ENCODE peak calls at places on chromosome 5, in six cellular contexts. One of them, this sample, is unnamed.
A peak's percentile ranks its signal among the peaks of the same experiment; 100 is the strongest.

GRCh38 chr5:61658592-61659008 is 326.5 kb downstream of the ZSWIM6 start:
- DNase-seq in type B pancreatic cell: peak; percentile 85
- DNase-seq in LHCN-M2: peak; percentile 56
- DNase-seq in CD8-positive, alpha-beta memory T cell: peak; percentile 60
- DNase-seq in hepatocyte: peak; percentile 88
- DNase-seq in activated CD4-positive, alpha-beta T cell treated with anti-CD3 and anti-CD28 coated beads for 48 hours: peak; percentile 90
- DNase-seq in this sample: peak; percentile 84

GRCh38 chr5:128669803-128670202 is 131.8 kb upstream of the FBN2 start:
- DNase-seq in type B pancreatic cell: no peak
- DNase-seq in LHCN-M2: peak; percentile 27
- DNase-seq in CD8-positive, alpha-beta memory T cell: no peak
- DNase-seq in hepatocyte: no peak
- DNase-seq in activated CD4-positive, alpha-beta T cell treated with anti-CD3 and anti-CD28 coated beads for 48 hours: no peak
- DNase-seq in this sample: no peak

GRCh38 chr5:50726475-50727148 is 60.2 kb downstream of the PARP8 start:
- DNase-seq in type B pancreatic cell: no peak
- DNase-seq in LHCN-M2: no peak
- DNase-seq in CD8-positive, alpha-beta memory T cell: no peak
- DNase-seq in hepatocyte: no peak
- DNase-seq in activated CD4-positive, alpha-beta T cell treated with anti-CD3 and anti-CD28 coated beads for 48 hours: no peak
- DNase-seq in this sample: no peak

GRCh38 chr5:10246761-10247160 is 2.9 kb downstream of the ATPSCKMT start:
- DNase-seq in type B pancreatic cell: no peak
- DNase-seq in LHCN-M2: no peak
- DNase-seq in CD8-positive, alpha-beta memory T cell: no peak
- DNase-seq in hepatocyte: no peak
- DNase-seq in activated CD4-positive, alpha-beta T cell treated with anti-CD3 and anti-CD28 coated beads for 48 hours: no peak
- DNase-seq in this sample: no peak

GRCh38 chr5:109352024-109352423 is 57.8 kb downstream of the PJA2 start:
- DNase-seq in type B pancreatic cell: no peak
- DNase-seq in LHCN-M2: no peak
- DNase-seq in CD8-positive, alpha-beta memory T cell: no peak
- DNase-seq in hepatocyte: no peak
- DNase-seq in activated CD4-positive, alpha-beta T cell treated with anti-CD3 and anti-CD28 coated beads for 48 hours: no peak
- DNase-seq in this sample: no peak

GRCh38 chr5:125142439-125142838 is 396.0 kb upstream of the ZNF608 start:
- DNase-seq in type B pancreatic cell: no peak
- DNase-seq in LHCN-M2: no peak
- DNase-seq in CD8-positive, alpha-beta memory T cell: no peak
- DNase-seq in hepatocyte: no peak
- DNase-seq in activated CD4-positive, alpha-beta T cell treated with anti-CD3 and anti-CD28 coated beads for 48 hours: no peak
- DNase-seq in this sample: no peak

GRCh38 chr5:142847898-142848790 is 78.0 kb downstream of the ARHGAP26 start:
- DNase-seq in type B pancreatic cell: no peak
- DNase-seq in LHCN-M2: peak; percentile 46
- DNase-seq in CD8-positive, alpha-beta memory T cell: no peak
- DNase-seq in hepatocyte: no peak
- DNase-seq in activated CD4-positive, alpha-beta T cell treated with anti-CD3 and anti-CD28 coated beads for 48 hours: no peak
- DNase-seq in this sample: no peak

GRCh38 chr5:87300744-87301143 is 33.1 kb downstream of the RASA1 start:
- DNase-seq in type B pancreatic cell: no peak
- DNase-seq in LHCN-M2: peak; percentile 99
- DNase-seq in CD8-positive, alpha-beta memory T cell: no peak
- DNase-seq in hepatocyte: peak; percentile 50
- DNase-seq in activated CD4-positive, alpha-beta T cell treated with anti-CD3 and anti-CD28 coated beads for 48 hours: peak; percentile 61
- DNase-seq in this sample: no peak

GRCh38 chr5:128395073-128395472 is 143.0 kb downstream of the FBN2 start:
- DNase-seq in type B pancreatic cell: no peak
- DNase-seq in LHCN-M2: no peak
- DNase-seq in CD8-positive, alpha-beta memory T cell: no peak
- DNase-seq in hepatocyte: no peak
- DNase-seq in activated CD4-positive, alpha-beta T cell treated with anti-CD3 and anti-CD28 coated beads for 48 hours: no peak
- DNase-seq in this sample: no peak

GRCh38 chr5:151523335-151523734 is 67.8 kb downstream of the FAT2 start:
- DNase-seq in type B pancreatic cell: no peak
- DNase-seq in LHCN-M2: peak; percentile 54
- DNase-seq in CD8-positive, alpha-beta memory T cell: peak; percentile 17
- DNase-seq in hepatocyte: peak; percentile 47
- DNase-seq in activated CD4-positive, alpha-beta T cell treated with anti-CD3 and anti-CD28 coated beads for 48 hours: peak; percentile 57
- DNase-seq in this sample: peak; percentile 8

GRCh38 chr5:126464959-126465358 is 41.8 kb downstream of the GRAMD2B start:
- DNase-seq in type B pancreatic cell: no peak
- DNase-seq in LHCN-M2: no peak
- DNase-seq in CD8-positive, alpha-beta memory T cell: no peak
- DNase-seq in hepatocyte: peak; percentile 83
- DNase-seq in activated CD4-positive, alpha-beta T cell treated with anti-CD3 and anti-CD28 coated beads for 48 hours: no peak
- DNase-seq in this sample: no peak

GRCh38 chr5:75045071-75045470 is 7.3 kb downstream of the GCNT4 start:
- DNase-seq in type B pancreatic cell: no peak
- DNase-seq in LHCN-M2: no peak
- DNase-seq in CD8-positive, alpha-beta memory T cell: no peak
- DNase-seq in hepatocyte: no peak
- DNase-seq in activated CD4-positive, alpha-beta T cell treated with anti-CD3 and anti-CD28 coated beads for 48 hours: no peak
- DNase-seq in this sample: no peak

GRCh38 chr5:135236951-135237791 is 161.9 kb downstream of the MACROH2A1 start:
- DNase-seq in type B pancreatic cell: peak; percentile 60
- DNase-seq in LHCN-M2: no peak
- DNase-seq in CD8-positive, alpha-beta memory T cell: no peak
- DNase-seq in hepatocyte: no peak
- DNase-seq in activated CD4-positive, alpha-beta T cell treated with anti-CD3 and anti-CD28 coated beads for 48 hours: no peak
- DNase-seq in this sample: no peak

GRCh38 chr5:64939772-64940510 is 171.2 kb downstream of the CWC27 start:
- DNase-seq in type B pancreatic cell: no peak
- DNase-seq in LHCN-M2: no peak
- DNase-seq in CD8-positive, alpha-beta memory T cell: no peak
- DNase-seq in hepatocyte: peak; percentile 70
- DNase-seq in activated CD4-positive, alpha-beta T cell treated with anti-CD3 and anti-CD28 coated beads for 48 hours: no peak
- DNase-seq in this sample: no peak

GRCh38 chr5:137619191-137619870 is 116.6 kb downstream of the KLHL3 start:
- DNase-seq in type B pancreatic cell: no peak
- DNase-seq in LHCN-M2: peak; percentile 75
- DNase-seq in CD8-positive, alpha-beta memory T cell: no peak
- DNase-seq in hepatocyte: no peak
- DNase-seq in activated CD4-positive, alpha-beta T cell treated with anti-CD3 and anti-CD28 coated beads for 48 hours: no peak
- DNase-seq in this sample: no peak

GRCh38 chr5:140544986-140545385 is 2.5 kb upstream of the EIF4EBP3 start:
- DNase-seq in type B pancreatic cell: no peak
- DNase-seq in LHCN-M2: no peak
- DNase-seq in CD8-positive, alpha-beta memory T cell: no peak
- DNase-seq in hepatocyte: no peak
- DNase-seq in activated CD4-positive, alpha-beta T cell treated with anti-CD3 and anti-CD28 coated beads for 48 hours: no peak
- DNase-seq in this sample: no peak

GRCh38 chr5:16538001-16538400 is 72.4 kb upstream of the ZNF622 start:
- DNase-seq in type B pancreatic cell: no peak
- DNase-seq in LHCN-M2: no peak
- DNase-seq in CD8-positive, alpha-beta memory T cell: no peak
- DNase-seq in hepatocyte: no peak
- DNase-seq in activated CD4-positive, alpha-beta T cell treated with anti-CD3 and anti-CD28 coated beads for 48 hours: no peak
- DNase-seq in this sample: no peak

GRCh38 chr5:53482717-53483638 is 2.5 kb downstream of the FST start:
- DNase-seq in type B pancreatic cell: no peak
- DNase-seq in LHCN-M2: no peak
- DNase-seq in CD8-positive, alpha-beta memory T cell: no peak
- DNase-seq in hepatocyte: peak; percentile 64
- DNase-seq in activated CD4-positive, alpha-beta T cell treated with anti-CD3 and anti-CD28 coated beads for 48 hours: peak; percentile 33
- DNase-seq in this sample: no peak

GRCh38 chr5:170221319-170221718 is 11.5 kb upstream of the C5orf58 start:
- DNase-seq in type B pancreatic cell: no peak
- DNase-seq in LHCN-M2: peak; percentile 10
- DNase-seq in CD8-positive, alpha-beta memory T cell: no peak
- DNase-seq in hepatocyte: peak; percentile 42
- DNase-seq in activated CD4-positive, alpha-beta T cell treated with anti-CD3 and anti-CD28 coated beads for 48 hours: no peak
- DNase-seq in this sample: no peak

GRCh38 chr5:77101298-77101697 is 14.2 kb upstream of the ZBED3 start:
- DNase-seq in type B pancreatic cell: no peak
- DNase-seq in LHCN-M2: peak; percentile 60
- DNase-seq in CD8-positive, alpha-beta memory T cell: no peak
- DNase-seq in hepatocyte: no peak
- DNase-seq in activated CD4-positive, alpha-beta T cell treated with anti-CD3 and anti-CD28 coated beads for 48 hours: no peak
- DNase-seq in this sample: no peak

GRCh38 chr5:109844148-109844547 is 154.4 kb downstream of the MAN2A1 start:
- DNase-seq in type B pancreatic cell: no peak
- DNase-seq in LHCN-M2: peak; percentile 29
- DNase-seq in CD8-positive, alpha-beta memory T cell: no peak
- DNase-seq in hepatocyte: no peak
- DNase-seq in activated CD4-positive, alpha-beta T cell treated with anti-CD3 and anti-CD28 coated beads for 48 hours: no peak
- DNase-seq in this sample: no peak

GRCh38 chr5:149636861-149637246 is 55.6 kb downstream of the ARHGEF37 start:
- DNase-seq in type B pancreatic cell: no peak
- DNase-seq in LHCN-M2: peak; percentile 60
- DNase-seq in CD8-positive, alpha-beta memory T cell: peak; percentile 49
- DNase-seq in hepatocyte: peak; percentile 69
- DNase-seq in activated CD4-positive, alpha-beta T cell treated with anti-CD3 and anti-CD28 coated beads for 48 hours: no peak
- DNase-seq in this sample: no peak

GRCh38 chr5:133420440-133421301 is 191.7 kb downstream of the FSTL4 start:
- DNase-seq in type B pancreatic cell: peak; percentile 59
- DNase-seq in LHCN-M2: no peak
- DNase-seq in CD8-positive, alpha-beta memory T cell: no peak
- DNase-seq in hepatocyte: no peak
- DNase-seq in activated CD4-positive, alpha-beta T cell treated with anti-CD3 and anti-CD28 coated beads for 48 hours: no peak
- DNase-seq in this sample: no peak

GRCh38 chr5:96031811-96032261 is 70.2 kb upstream of the ELL2 start:
- DNase-seq in type B pancreatic cell: no peak
- DNase-seq in LHCN-M2: peak; percentile 81
- DNase-seq in CD8-positive, alpha-beta memory T cell: no peak
- DNase-seq in hepatocyte: no peak
- DNase-seq in activated CD4-positive, alpha-beta T cell treated with anti-CD3 and anti-CD28 coated beads for 48 hours: no peak
- DNase-seq in this sample: no peak

GRCh38 chr5:178304761-178305645 is 72.4 kb upstream of the PHYKPL start:
- DNase-seq in type B pancreatic cell: no peak
- DNase-seq in LHCN-M2: no peak
- DNase-seq in CD8-positive, alpha-beta memory T cell: no peak
- DNase-seq in hepatocyte: no peak
- DNase-seq in activated CD4-positive, alpha-beta T cell treated with anti-CD3 and anti-CD28 coated beads for 48 hours: no peak
- DNase-seq in this sample: no peak

GRCh38 chr5:112445626-112446350 is 26.7 kb upstream of the EPB41L4A start:
- DNase-seq in type B pancreatic cell: no peak
- DNase-seq in LHCN-M2: no peak
- DNase-seq in CD8-positive, alpha-beta memory T cell: no peak
- DNase-seq in hepatocyte: no peak
- DNase-seq in activated CD4-positive, alpha-beta T cell treated with anti-CD3 and anti-CD28 coated beads for 48 hours: no peak
- DNase-seq in this sample: no peak

This sample was measured in T-cell.